ENCODE peak calls at places on chromosomes 16 and 17, in ten cellular contexts. One of them, this sample, is unnamed.

GRCh38 chr17:81020767-81021497 is 14.0 kb upstream of the BAIAP2 start:
- DNase-seq in right cardiac atrium: peak; percentile 61
- DNase-seq in choroid plexus epithelial cell: peak; percentile 34
- DNase-seq in GM12864: no peak
- DNase-seq in progenitor cell of endocrine pancreas: no peak
- DNase-seq in tibial artery: no peak
- DNase-seq in SHP77: no peak
- DNase-seq in esophagus muscularis mucosa: no peak
- DNase-seq in lower leg skin: no peak
- DNase-seq in CD8-positive, alpha-beta memory T cell: peak; percentile 37
- DNase-seq in this sample: peak; percentile 43

GRCh38 chr16:48099455-48099854 is 56.3 kb downstream of the ABCC12 start:
- DNase-seq in choroid plexus epithelial cell: no peak
- DNase-seq in progenitor cell of endocrine pancreas: no peak
- DNase-seq in lower leg skin: no peak
- DNase-seq in GM12864: no peak
- DNase-seq in SHP77: no peak
- DNase-seq in esophagus muscularis mucosa: no peak
- DNase-seq in right cardiac atrium: no peak
- DNase-seq in CD8-positive, alpha-beta memory T cell: no peak
- DNase-seq in tibial artery: no peak
- DNase-seq in this sample: no peak

GRCh38 chr16:77584205-77584859 is 138.0 kb upstream of the NUDT7 start:
- DNase-seq in CD8-positive, alpha-beta memory T cell: peak; percentile 50
- DNase-seq in GM12864: peak; percentile 10
- DNase-seq in tibial artery: no peak
- DNase-seq in progenitor cell of endocrine pancreas: peak; percentile 35
- DNase-seq in right cardiac atrium: peak; percentile 37
- DNase-seq in esophagus muscularis mucosa: no peak
- DNase-seq in SHP77: peak; percentile 22
- DNase-seq in choroid plexus epithelial cell: peak; percentile 87
- DNase-seq in lower leg skin: no peak
- DNase-seq in this sample: no peak

GRCh38 chr16:48590476-48590875 is 19.5 kb downstream of the N4BP1 start:
- DNase-seq in choroid plexus epithelial cell: no peak
- DNase-seq in CD8-positive, alpha-beta memory T cell: no peak
- DNase-seq in progenitor cell of endocrine pancreas: no peak
- DNase-seq in esophagus muscularis mucosa: no peak
- DNase-seq in right cardiac atrium: no peak
- DNase-seq in GM12864: no peak
- DNase-seq in lower leg skin: no peak
- DNase-seq in tibial artery: no peak
- DNase-seq in SHP77: no peak
- DNase-seq in this sample: no peak

GRCh38 chr16:83350466-83350865 is 457.3 kb upstream of the HSBP1 start:
- DNase-seq in tibial artery: no peak
- DNase-seq in SHP77: no peak
- DNase-seq in CD8-positive, alpha-beta memory T cell: no peak
- DNase-seq in GM12864: no peak
- DNase-seq in choroid plexus epithelial cell: no peak
- DNase-seq in progenitor cell of endocrine pancreas: no peak
- DNase-seq in right cardiac atrium: no peak
- DNase-seq in lower leg skin: no peak
- DNase-seq in esophagus muscularis mucosa: no peak
- DNase-seq in this sample: peak; percentile 46

GRCh38 chr17:7923290-7923628 is 6.4 kb downstream of the KCNAB3 start:
- DNase-seq in right cardiac atrium: no peak
- DNase-seq in tibial artery: no peak
- DNase-seq in SHP77: no peak
- DNase-seq in progenitor cell of endocrine pancreas: no peak
- DNase-seq in choroid plexus epithelial cell: no peak
- DNase-seq in GM12864: no peak
- DNase-seq in CD8-positive, alpha-beta memory T cell: no peak
- DNase-seq in lower leg skin: no peak
- DNase-seq in esophagus muscularis mucosa: no peak
- DNase-seq in this sample: no peak

GRCh38 chr17:58710948-58711552 is 18.6 kb downstream of the RAD51C start:
- DNase-seq in esophagus muscularis mucosa: no peak
- DNase-seq in progenitor cell of endocrine pancreas: no peak
- DNase-seq in choroid plexus epithelial cell: peak; percentile 81
- DNase-seq in SHP77: peak; percentile 20
- DNase-seq in tibial artery: no peak
- DNase-seq in GM12864: peak; percentile 34
- DNase-seq in lower leg skin: no peak
- DNase-seq in right cardiac atrium: no peak
- DNase-seq in CD8-positive, alpha-beta memory T cell: peak; percentile 48
- DNase-seq in this sample: no peak

GRCh38 chr16:985237-985636 is 3.7 kb downstream of the SOX8 start:
- DNase-seq in lower leg skin: no peak
- DNase-seq in choroid plexus epithelial cell: no peak
- DNase-seq in right cardiac atrium: no peak
- DNase-seq in esophagus muscularis mucosa: no peak
- DNase-seq in SHP77: no peak
- DNase-seq in CD8-positive, alpha-beta memory T cell: no peak
- DNase-seq in tibial artery: no peak
- DNase-seq in progenitor cell of endocrine pancreas: no peak
- DNase-seq in GM12864: no peak
- DNase-seq in this sample: no peak

This sample was measured in gastrocnemius medialis.